ENCODE peak calls at places on chromosomes 6 and 20, in four cellular contexts. G, X, J and H are unnamed samples.

GRCh38 chr6:33958863-33959651 is 155.3 kb upstream of the MLN start:
- DNase-seq in G (no peak), X (no peak), J (no peak), H (no peak)

GRCh38 chr6:25250878-25251277 is 28.3 kb upstream of the CARMIL1 start:
- DNase-seq in G (no peak), X (no peak), J (no peak), H (no peak)

GRCh38 chr6:138986578-138986977 is 1.5 kb downstream of the REPS1 start:
- DNase-seq in G (no peak), X (no peak), J (no peak), H (no peak)

GRCh38 chr20:31837896-31838397 is 7.5 kb downstream of the FOXS1 start:
- DNase-seq in G (no peak), X (no peak), J (no peak), H (peak)

GRCh38 chr6:156543431-156543830 is 233.7 kb upstream of the ARID1B start:
- DNase-seq in G (no peak), X (no peak), J (no peak), H (no peak)

GRCh38 chr20:59063358-59064213 is 21.0 kb upstream of the PRELID3B start:
- DNase-seq in G (no peak), X (no peak), J (no peak), H (peak)

GRCh38 chr20:47063407-47063806 is 168.8 kb downstream of the EYA2 start:
- DNase-seq in G (no peak), X (no peak), J (no peak), H (no peak)

GRCh38 chr6:33914519-33915120 is 110.8 kb upstream of the MLN start:
- DNase-seq in G (peak), X (no peak), J (no peak), H (no peak)

GRCh38 chr6:150587637-150588036 is 12.0 kb upstream of the PLEKHG1 start:
- DNase-seq in G (no peak), X (no peak), J (no peak), H (no peak)

GRCh38 chr20:56955673-56956072 is 310.8 kb downstream of the BMP7 start:
- DNase-seq in G (no peak), X (no peak), J (no peak), H (no peak)

GRCh38 chr20:13784271-13784892 is 337 bp downstream of the ESF1 start:
- DNase-seq in G (no peak), X (peak), J (no peak), H (no peak)

GRCh38 chr6:109790131-109790530 is 99.0 kb downstream of the FIG4 start:
- DNase-seq in G (no peak), X (no peak), J (peak), H (no peak)

GRCh38 chr20:23081263-23081811 is 4.8 kb downstream of the CD93 start:
- DNase-seq in G (no peak), X (no peak), J (no peak), H (no peak)

GRCh38 chr20:35302421-35303335 is 10.5 kb upstream of the FAM83C start:
- DNase-seq in G (no peak), X (no peak), J (no peak), H (no peak)

GRCh38 chr6:149897015-149897697 is 757 bp downstream of the RAET1E start:
- DNase-seq in G (no peak), X (no peak), J (no peak), H (peak)

GRCh38 chr6:28656715-28657114 is 131.0 kb downstream of the GPX5 start:
- DNase-seq in G (no peak), X (no peak), J (no peak), H (no peak)

GRCh38 chr6:28167926-28168325 is 26.2 kb downstream of the ZKSCAN8 start:
- DNase-seq in G (no peak), X (no peak), J (no peak), H (no peak)

GRCh38 chr6:131001113-131001776 is 61.8 kb downstream of the EPB41L2 start:
- DNase-seq in G (no peak), X (no peak), J (no peak), H (no peak)

GRCh38 chr20:57399587-57400261 is 8.5 kb downstream of the RBM38 start:
- DNase-seq in G (no peak), X (no peak), J (no peak), H (peak)

GRCh38 chr6:149823013-149823412 is 41.1 kb downstream of the LRP11 start:
- DNase-seq in G (no peak), X (no peak), J (peak), H (no peak)

GRCh38 chr20:3106658-3107463 is 22.3 kb upstream of the AVP start:
- DNase-seq in G (no peak), X (no peak), J (peak), H (no peak)

GRCh38 chr6:146357578-146358340 is 185.9 kb upstream of the RAB32 start:
- DNase-seq in G (no peak), X (no peak), J (no peak), H (no peak)

GRCh38 chr20:46803446-46804020 is 91.1 kb upstream of the EYA2 start:
- DNase-seq in G (no peak), X (no peak), J (no peak), H (no peak)

GRCh38 chr6:85037221-85037620 is 272.8 kb upstream of the TBX18 start:
- DNase-seq in G (no peak), X (no peak), J (no peak), H (no peak)

GRCh38 chr6:76465410-76465809 is 392.9 kb upstream of the IMPG1 start:
- DNase-seq in G (no peak), X (no peak), J (no peak), H (no peak)

GRCh38 chr6:7691021-7691420 is 34.9 kb upstream of the BMP6 start:
- DNase-seq in G (no peak), X (no peak), J (no peak), H (no peak)

GRCh38 chr6:113172531-113172966 is 684.6 kb upstream of the MARCKS start:
- DNase-seq in G (no peak), X (no peak), J (no peak), H (no peak)
- TF ChIP-seq CTCF in G (no peak), X (no peak), J (no peak), H (no peak)

GRCh38 chr6:134626589-134626988 is 308.7 kb upstream of the SGK1 start:
- DNase-seq in G (no peak), X (no peak), J (no peak), H (no peak)
- TF ChIP-seq CTCF in G (no peak), X (no peak), J (no peak), H (no peak)

DNA sequence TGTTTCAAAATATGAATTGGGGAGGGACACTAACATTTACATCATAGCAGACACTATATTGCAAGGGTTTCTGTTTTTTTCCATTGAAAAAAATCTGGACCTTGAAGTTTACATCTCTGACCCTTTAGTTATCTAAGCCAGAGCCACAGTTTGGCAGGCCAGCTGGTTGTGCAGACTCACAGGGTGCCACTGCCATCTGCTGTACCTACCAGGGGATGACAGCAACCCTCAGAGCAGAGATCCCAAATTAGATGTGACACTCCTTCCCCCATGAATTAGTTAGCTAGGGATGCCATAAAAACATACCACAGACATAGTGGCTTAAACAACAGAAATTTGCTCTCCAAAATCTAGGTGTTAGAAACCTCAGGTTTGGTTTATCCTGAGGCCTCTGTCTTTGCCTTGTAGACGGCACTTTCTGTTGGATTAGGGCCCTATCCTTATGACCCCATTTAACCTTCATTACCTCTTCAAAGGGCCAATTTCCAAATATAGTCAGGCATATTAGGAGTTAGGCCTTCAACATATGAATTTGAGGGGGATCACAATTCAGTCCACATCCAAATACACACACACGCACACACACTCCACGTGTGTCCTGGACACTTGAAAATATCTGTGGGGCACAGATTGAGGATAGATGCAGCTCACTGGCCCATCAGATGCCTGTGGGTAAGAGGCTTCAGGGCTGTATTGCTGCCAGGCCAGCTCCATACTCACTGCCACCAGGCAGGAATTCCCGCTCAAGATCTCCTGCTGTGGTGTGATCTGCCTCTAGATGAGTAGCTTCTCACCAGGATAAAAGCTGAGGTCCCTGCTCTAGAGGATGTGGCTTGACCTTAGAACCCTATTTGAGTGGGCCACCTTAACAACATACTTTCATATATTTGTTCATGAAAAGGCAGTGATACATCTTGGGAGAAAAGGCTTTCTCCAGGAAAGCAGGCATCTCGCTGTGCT is 166.1 kb upstream of the RNF217 start:
- DNase-seq in G (no peak), X (peak), J (peak), H (no peak)
- TF ChIP-seq CTCF in G (no peak), X (peak), J (peak), H (peak)

GRCh38 chr6:50820590-50821234 is 2.0 kb downstream of the TFAP2B start:
- DNase-seq in G (no peak), X (no peak), J (no peak), H (no peak)
- TF ChIP-seq CTCF in G (no peak), X (no peak), J (no peak), H (no peak)